ENCODE peak calls at places on chromosomes 11 and 22, in six cellular contexts. I is pancreas, E is fibroblast of lung, J is IMR-90, V is GM23338, C is esophagus muscularis mucosa. A is an unnamed sample.

GRCh38 chr11:61603667-61604066 is 22.8 kb upstream of the SYT7 start:
- DNase-seq in J (no peak), C (no peak), V (peak; percentile 54), E (no peak), I (no peak), A (no peak)

GRCh38 chr11:67282155-67282875 is 6.8 kb upstream of the ANKRD13D start:
- DNase-seq in V (no peak), I (no peak), E (no peak), C (no peak), J (no peak), A (peak; percentile 46)

GRCh38 chr11:10488121-10488580 is 33.1 kb downstream of the AMPD3 start:
- DNase-seq in J (peak; percentile 11), I (no peak), C (no peak), V (peak; percentile 37), E (no peak), A (peak; percentile 83)

GRCh38 chr11:66864924-66865697 is 8.2 kb downstream of the LRFN4 start:
- DNase-seq in J (no peak), V (no peak), C (no peak), E (no peak), I (no peak), A (no peak)

GRCh38 chr22:36830601-36831000 is 13.8 kb upstream of the PVALB start:
- DNase-seq in E (no peak), C (no peak), I (no peak), V (no peak), J (no peak), A (no peak)

GRCh38 chr11:86592047-86592564 is 80.3 kb downstream of the ME3 start:
- DNase-seq in J (peak; percentile 68), V (no peak), I (no peak), C (peak; percentile 74), E (peak; percentile 25), A (no peak)

GRCh38 chr22:24871611-24872205 is 65.7 kb downstream of the SGSM1 start:
- DNase-seq in I (no peak), C (no peak), V (no peak), E (no peak), J (no peak), A (no peak)

GRCh38 chr11:15707971-15708370 is 593.2 kb downstream of the INSC start:
- DNase-seq in J (peak; percentile 84), I (peak; percentile 71), C (no peak), E (peak; percentile 96), V (peak; percentile 11), A (no peak)

GRCh38 chr11:64234840-64235379 is 526 bp downstream of the VEGFB start:
- DNase-seq in E (no peak), J (no peak), C (no peak), I (peak; percentile 70), V (peak; percentile 70), A (no peak)

GRCh38 chr22:27107005-27107404 is 449.6 kb downstream of the MIAT start:
- DNase-seq in I (no peak), C (no peak), J (no peak), V (no peak), E (no peak), A (no peak)

GRCh38 chr11:5851002-5851401 is 6.5 kb downstream of the OR52E8 start:
- DNase-seq in V (no peak), J (no peak), C (no peak), I (no peak), E (no peak), A (no peak)

GRCh38 chr11:70080763-70081162 is 2.6 kb downstream of the ANO1 start:
- DNase-seq in C (no peak), I (no peak), E (no peak), J (no peak), V (no peak), A (no peak)

GRCh38 chr11:47518212-47518959 is 34.5 kb downstream of the CELF1 start:
- DNase-seq in V (no peak), I (no peak), E (no peak), J (no peak), C (no peak), A (no peak)

GRCh38 chr22:26632422-26633155 is 10.8 kb downstream of the CRYBA4 start:
- DNase-seq in I (no peak), E (no peak), V (no peak), J (no peak), C (no peak), A (no peak)

GRCh38 chr22:50729391-50730012 is 8.5 kb upstream of the ACR start:
- DNase-seq in E (no peak), I (peak; percentile 9), V (peak; percentile 30), C (no peak), J (no peak), A (peak; percentile 35)

GRCh38 chr11:126484266-126484665 is 128.8 kb downstream of the ST3GAL4 start:
- DNase-seq in E (peak; percentile 39), I (no peak), V (no peak), J (peak; percentile 94), C (no peak), A (no peak)

GRCh38 chr22:23230348-23231068 is 50.2 kb downstream of the BCR start:
- DNase-seq in I (no peak), C (no peak), V (peak; percentile 76), J (no peak), E (no peak), A (no peak)

GRCh38 chr22:23401111-23401909 is 178.8 kb downstream of the IGLL1 start:
- DNase-seq in V (no peak), I (no peak), J (peak; percentile 75), E (no peak), C (no peak), A (peak; percentile 66)

GRCh38 chr22:21074092-21074715 is 28.5 kb downstream of the LRRC74B start:
- DNase-seq in E (peak; percentile 50), I (no peak), C (no peak), J (peak; percentile 83), V (no peak), A (no peak)

DNA sequence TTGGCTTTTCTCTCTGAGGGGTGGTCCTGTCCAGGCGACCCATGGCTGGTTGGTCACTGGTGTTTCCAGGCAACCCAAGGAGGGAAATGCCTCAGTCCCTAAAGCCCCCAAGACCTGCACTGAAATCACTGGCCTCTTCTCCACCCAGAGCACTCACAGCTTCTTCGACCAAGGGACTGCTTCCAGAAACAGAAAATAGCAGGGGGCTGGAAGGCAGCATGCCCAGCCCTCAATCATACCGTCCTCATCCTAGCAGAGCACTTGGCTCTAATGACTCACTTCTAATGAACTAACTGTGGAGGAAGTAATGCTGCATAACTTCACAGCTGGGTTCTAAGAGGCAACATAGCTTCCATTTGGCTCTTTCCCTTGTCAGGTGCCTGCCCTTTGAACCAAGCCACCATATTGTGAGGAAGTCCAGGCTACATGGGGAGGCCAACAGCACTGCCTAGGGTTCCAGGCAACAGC is 27.6 kb downstream of the DKK3 start:
- DNase-seq in J (peak; percentile 55), E (no peak), C (no peak), I (no peak), V (no peak), A (no peak)
- H3K4me1 ChIP-seq in J (peaks cover 56% of the 10 kb centered on the region), E (peaks cover 82% of the 10 kb centered on the region), C (peaks cover 51% of the 10 kb centered on the region), I (no peaks in the 10 kb centered on the region), V (peaks cover 17% of the 10 kb centered on the region), A (peaks cover 47% of the 10 kb centered on the region)

DNA sequence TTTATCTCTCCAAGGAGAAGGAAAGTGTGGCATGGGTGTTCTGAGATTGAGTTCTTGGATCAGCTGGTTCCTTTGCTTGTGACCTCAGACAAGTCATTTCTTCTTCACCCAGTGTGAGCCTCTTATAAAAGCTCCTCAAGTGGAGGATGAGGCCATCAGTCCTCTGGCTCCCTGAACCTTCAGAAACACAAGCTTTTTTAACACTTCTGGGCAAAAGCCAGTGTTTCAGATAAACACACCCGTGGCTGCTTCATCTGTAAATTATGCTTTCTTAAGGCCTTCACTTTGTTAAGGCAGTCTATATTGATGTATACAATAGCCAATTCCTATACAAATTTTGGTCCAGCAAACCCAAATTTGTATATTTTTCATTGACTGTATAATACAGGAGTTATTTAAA is 179.9 kb downstream of the DBX1 start:
- DNase-seq in I (no peak), V (no peak), J (peak; percentile 54), E (peak; percentile 54), C (no peak), A (no peak)
- H3K27ac ChIP-seq in I (no peak overlapping the region), V (no peak overlapping the region), J (peak overlapping the region; percentile 22), E (peak overlapping the region; percentile 20), C (peak overlapping the region; percentile 77), A (no peak overlapping the region)

DNA sequence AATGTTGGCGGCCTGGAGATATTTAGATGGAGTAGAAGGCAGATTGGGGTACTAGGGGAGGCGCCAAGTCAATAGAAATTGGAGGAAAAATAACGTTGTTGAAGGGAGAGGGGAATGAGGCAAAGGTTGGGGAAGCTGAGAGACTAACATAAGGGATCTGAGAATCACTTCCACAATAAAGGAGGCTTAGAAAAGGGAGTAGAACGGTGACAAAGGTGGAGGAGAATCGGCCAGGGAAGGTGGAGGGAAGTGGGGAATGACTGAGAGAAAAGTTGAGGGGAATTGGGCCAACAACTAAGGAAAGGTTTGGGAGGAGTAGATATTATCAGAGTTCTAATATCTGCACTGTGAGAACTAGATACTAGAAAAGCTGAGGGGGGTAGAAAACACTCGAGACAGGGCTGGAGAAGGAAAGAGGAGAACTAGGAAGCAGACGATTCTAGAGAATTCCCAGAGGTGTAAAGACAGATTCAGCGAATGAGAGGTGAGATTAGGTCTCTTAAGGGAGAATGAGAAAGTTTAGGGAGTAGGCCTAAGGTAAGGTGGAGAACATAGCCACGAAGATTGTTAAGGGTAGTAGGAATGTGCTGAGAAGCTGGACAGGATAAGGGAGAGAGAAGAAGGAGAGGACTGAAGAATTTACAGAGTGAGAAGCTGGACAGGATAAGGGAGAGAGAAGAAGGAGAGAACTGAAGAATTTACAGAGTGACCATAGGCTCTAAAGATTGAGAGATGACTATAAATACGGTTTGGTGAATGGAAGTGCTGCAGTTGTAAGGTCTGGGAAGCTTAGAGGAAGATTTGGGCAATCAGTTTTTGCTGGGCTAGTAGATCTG is 759 bp downstream of the PPME1 start:
- DNase-seq in I (no peak), J (no peak), E (peak; percentile 8), C (no peak), V (no peak), A (no peak)
- H3K4me1 ChIP-seq in I (peaks cover 14% of the 10 kb centered on the region), J (peaks cover 7% of the 10 kb centered on the region), E (peaks cover 10% of the 10 kb centered on the region), C (peaks cover 35% of the 10 kb centered on the region), V (peaks cover 23% of the 10 kb centered on the region), A (peaks cover 21% of the 10 kb centered on the region)

GRCh38 chr22:41826430-41827383 is 6.2 kb upstream of the SREBF2 start:
- DNase-seq in I (no peak), C (no peak), J (no peak), V (no peak), E (peak; percentile 37), A (no peak)
- H3K27ac ChIP-seq in I (no peak overlapping the region), C (no peak overlapping the region), J (no peak overlapping the region), V (no peak overlapping the region), E (no peak overlapping the region), A (no peak overlapping the region)

DNA sequence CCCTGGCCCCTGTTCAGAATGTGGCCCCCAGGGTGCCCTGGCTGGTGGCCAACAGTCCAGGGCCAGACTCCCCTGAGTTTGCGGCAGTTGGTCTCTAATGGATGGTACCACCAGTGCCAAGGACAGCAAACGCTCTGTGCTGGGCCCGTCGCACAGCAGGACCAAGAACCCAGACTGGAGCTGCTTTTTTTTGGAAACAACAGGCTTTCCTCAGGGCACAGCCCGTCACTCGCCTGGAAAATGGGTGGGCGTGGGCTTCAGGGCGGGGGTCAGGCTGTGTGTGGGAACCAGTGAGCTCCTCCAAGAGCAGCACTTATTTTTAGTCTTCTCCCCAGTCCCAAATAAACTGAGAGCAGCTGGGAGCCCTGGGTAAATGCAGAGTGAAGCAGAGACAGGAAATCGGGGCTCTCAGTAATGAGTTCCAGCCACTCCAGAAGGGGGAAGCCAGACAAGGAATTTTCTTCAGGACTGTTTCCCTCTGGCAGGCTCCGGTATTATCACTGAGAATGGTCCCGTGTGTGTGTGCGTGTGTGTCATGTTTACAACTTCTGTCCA is 62.9 kb downstream of the PPFIBP2 start:
- DNase-seq in E (no peak), J (peak; percentile 47), V (peak; percentile 19), C (no peak), I (no peak), A (no peak)
- H3K4me1 ChIP-seq in E (peaks cover 50% of the 10 kb centered on the region), J (peaks cover 56% of the 10 kb centered on the region), V (peaks cover 76% of the 10 kb centered on the region), C (peaks cover 76% of the 10 kb centered on the region), I (peaks cover 9% of the 10 kb centered on the region), A (peaks cover 12% of the 10 kb centered on the region)

GRCh38 chr11:122505304-122506006 is 150.1 kb upstream of the UBASH3B start:
- DNase-seq in J (peak; percentile 95), C (peak; percentile 95), I (peak; percentile 64), V (peak; percentile 89), E (peak; percentile 92), A (peak; percentile 70)
- H3K27ac ChIP-seq in J (peak overlapping the region; percentile 47), C (no peak overlapping the region), I (no peak overlapping the region), V (no peak overlapping the region), E (peak overlapping the region; percentile 34), A (no peak overlapping the region)

A was measured in RWPE2.